ENCODE peak calls at places on chromosomes 12 and 14, in ten cellular contexts. One of them, this sample, is unnamed.

GRCh38 chr14:95979339-95980042 is 59.7 kb upstream of the C14orf132 start:
- DNase-seq in Calu3: no peak
- DNase-seq in LHCN-M2: peak
- DNase-seq in T-cell: no peak
- DNase-seq in HTR-8/SVneo: no peak
- DNase-seq in stimulated activated CD8-positive, alpha-beta memory T cell treated with anti-CD3 and anti-CD28 coated beads, Interleukin-12 subunit alpha, Interleukin-12 subunit beta, amount 100 ng/mL, for 4 hours: no peak
- DNase-seq in GM06990: no peak
- DNase-seq in T-helper 2 cell: no peak
- DNase-seq in mesothelial cell of epicardium: no peak
- DNase-seq in stromal cell of bone marrow: no peak
- DNase-seq in this sample: no peak

GRCh38 chr12:110354172-110354780 is 49.2 kb downstream of the ANAPC7 start:
- DNase-seq in LHCN-M2: no peak
- DNase-seq in HTR-8/SVneo: no peak
- DNase-seq in mesothelial cell of epicardium: no peak
- DNase-seq in stimulated activated CD8-positive, alpha-beta memory T cell treated with anti-CD3 and anti-CD28 coated beads, Interleukin-12 subunit alpha, Interleukin-12 subunit beta, amount 100 ng/mL, for 4 hours: no peak
- DNase-seq in stromal cell of bone marrow: no peak
- DNase-seq in T-cell: no peak
- DNase-seq in GM06990: no peak
- DNase-seq in Calu3: no peak
- DNase-seq in T-helper 2 cell: no peak
- DNase-seq in this sample: no peak

GRCh38 chr12:48965447-48965846 is 6.1 kb downstream of the WNT10B start:
- DNase-seq in stimulated activated CD8-positive, alpha-beta memory T cell treated with anti-CD3 and anti-CD28 coated beads, Interleukin-12 subunit alpha, Interleukin-12 subunit beta, amount 100 ng/mL, for 4 hours: no peak
- DNase-seq in T-helper 2 cell: no peak
- DNase-seq in HTR-8/SVneo: no peak
- DNase-seq in mesothelial cell of epicardium: no peak
- DNase-seq in T-cell: no peak
- DNase-seq in LHCN-M2: peak
- DNase-seq in stromal cell of bone marrow: no peak
- DNase-seq in GM06990: no peak
- DNase-seq in Calu3: no peak
- DNase-seq in this sample: no peak

GRCh38 chr12:88805692-88806091 is 225.4 kb upstream of the KITLG start:
- DNase-seq in GM06990: no peak
- DNase-seq in HTR-8/SVneo: no peak
- DNase-seq in LHCN-M2: peak
- DNase-seq in Calu3: no peak
- DNase-seq in T-helper 2 cell: no peak
- DNase-seq in mesothelial cell of epicardium: no peak
- DNase-seq in T-cell: no peak
- DNase-seq in stromal cell of bone marrow: no peak
- DNase-seq in stimulated activated CD8-positive, alpha-beta memory T cell treated with anti-CD3 and anti-CD28 coated beads, Interleukin-12 subunit alpha, Interleukin-12 subunit beta, amount 100 ng/mL, for 4 hours: no peak
- DNase-seq in this sample: no peak

GRCh38 chr12:47277972-47278448 is 198.3 kb upstream of the AMIGO2 start:
- DNase-seq in HTR-8/SVneo: peak
- DNase-seq in GM06990: no peak
- DNase-seq in T-cell: no peak
- DNase-seq in stimulated activated CD8-positive, alpha-beta memory T cell treated with anti-CD3 and anti-CD28 coated beads, Interleukin-12 subunit alpha, Interleukin-12 subunit beta, amount 100 ng/mL, for 4 hours: no peak
- DNase-seq in mesothelial cell of epicardium: no peak
- DNase-seq in Calu3: peak
- DNase-seq in T-helper 2 cell: no peak
- DNase-seq in LHCN-M2: peak
- DNase-seq in stromal cell of bone marrow: peak
- DNase-seq in this sample: no peak

GRCh38 chr14:73717247-73717646 is 3.1 kb upstream of the PNMA1 start:
- DNase-seq in T-helper 2 cell: no peak
- DNase-seq in mesothelial cell of epicardium: no peak
- DNase-seq in HTR-8/SVneo: no peak
- DNase-seq in stimulated activated CD8-positive, alpha-beta memory T cell treated with anti-CD3 and anti-CD28 coated beads, Interleukin-12 subunit alpha, Interleukin-12 subunit beta, amount 100 ng/mL, for 4 hours: no peak
- DNase-seq in LHCN-M2: no peak
- DNase-seq in T-cell: no peak
- DNase-seq in stromal cell of bone marrow: no peak
- DNase-seq in GM06990: no peak
- DNase-seq in Calu3: no peak
- DNase-seq in this sample: no peak

GRCh38 chr12:99911967-99912366 is 72.8 kb downstream of the ANKS1B start:
- DNase-seq in LHCN-M2: no peak
- DNase-seq in stimulated activated CD8-positive, alpha-beta memory T cell treated with anti-CD3 and anti-CD28 coated beads, Interleukin-12 subunit alpha, Interleukin-12 subunit beta, amount 100 ng/mL, for 4 hours: no peak
- DNase-seq in T-cell: no peak
- DNase-seq in stromal cell of bone marrow: no peak
- DNase-seq in mesothelial cell of epicardium: no peak
- DNase-seq in T-helper 2 cell: no peak
- DNase-seq in GM06990: no peak
- DNase-seq in Calu3: no peak
- DNase-seq in HTR-8/SVneo: no peak
- DNase-seq in this sample: no peak

GRCh38 chr14:101761032-101761880 is at the start of gene PPP2R5C:
- DNase-seq in mesothelial cell of epicardium: peak
- DNase-seq in T-helper 2 cell: peak
- DNase-seq in GM06990: peak
- DNase-seq in stromal cell of bone marrow: peak
- DNase-seq in HTR-8/SVneo: peak
- DNase-seq in LHCN-M2: peak
- DNase-seq in Calu3: peak
- DNase-seq in T-cell: peak
- DNase-seq in stimulated activated CD8-positive, alpha-beta memory T cell treated with anti-CD3 and anti-CD28 coated beads, Interleukin-12 subunit alpha, Interleukin-12 subunit beta, amount 100 ng/mL, for 4 hours: peak
- DNase-seq in this sample: peak

GRCh38 chr12:13570005-13570694 is 373.6 kb downstream of the EMP1 start:
- DNase-seq in GM06990: no peak
- DNase-seq in mesothelial cell of epicardium: no peak
- DNase-seq in Calu3: peak
- DNase-seq in stromal cell of bone marrow: no peak
- DNase-seq in HTR-8/SVneo: no peak
- DNase-seq in stimulated activated CD8-positive, alpha-beta memory T cell treated with anti-CD3 and anti-CD28 coated beads, Interleukin-12 subunit alpha, Interleukin-12 subunit beta, amount 100 ng/mL, for 4 hours: no peak
- DNase-seq in T-cell: no peak
- DNase-seq in T-helper 2 cell: no peak
- DNase-seq in LHCN-M2: no peak
- DNase-seq in this sample: no peak

GRCh38 chr14:35121026-35121886 is 534 bp downstream of the PPP2R3C start:
- DNase-seq in GM06990: peak
- DNase-seq in Calu3: peak
- DNase-seq in HTR-8/SVneo: no peak
- DNase-seq in T-cell: no peak
- DNase-seq in stimulated activated CD8-positive, alpha-beta memory T cell treated with anti-CD3 and anti-CD28 coated beads, Interleukin-12 subunit alpha, Interleukin-12 subunit beta, amount 100 ng/mL, for 4 hours: no peak
- DNase-seq in mesothelial cell of epicardium: no peak
- DNase-seq in stromal cell of bone marrow: no peak
- DNase-seq in T-helper 2 cell: no peak
- DNase-seq in LHCN-M2: peak
- DNase-seq in this sample: no peak

GRCh38 chr12:122850695-122851350 is 15.6 kb downstream of the HIP1R start:
- DNase-seq in HTR-8/SVneo: no peak
- DNase-seq in GM06990: no peak
- DNase-seq in Calu3: no peak
- DNase-seq in mesothelial cell of epicardium: no peak
- DNase-seq in LHCN-M2: peak
- DNase-seq in T-cell: no peak
- DNase-seq in T-helper 2 cell: no peak
- DNase-seq in stromal cell of bone marrow: no peak
- DNase-seq in stimulated activated CD8-positive, alpha-beta memory T cell treated with anti-CD3 and anti-CD28 coated beads, Interleukin-12 subunit alpha, Interleukin-12 subunit beta, amount 100 ng/mL, for 4 hours: no peak
- DNase-seq in this sample: no peak

GRCh38 chr12:129789921-129790320 is 113.9 kb downstream of the TMEM132D start:
- DNase-seq in stimulated activated CD8-positive, alpha-beta memory T cell treated with anti-CD3 and anti-CD28 coated beads, Interleukin-12 subunit alpha, Interleukin-12 subunit beta, amount 100 ng/mL, for 4 hours: no peak
- DNase-seq in T-cell: no peak
- DNase-seq in T-helper 2 cell: no peak
- DNase-seq in stromal cell of bone marrow: no peak
- DNase-seq in HTR-8/SVneo: no peak
- DNase-seq in GM06990: no peak
- DNase-seq in LHCN-M2: no peak
- DNase-seq in Calu3: no peak
- DNase-seq in mesothelial cell of epicardium: no peak
- DNase-seq in this sample: no peak

GRCh38 chr14:59187802-59188460 is 536 bp upstream of the DAAM1 start:
- DNase-seq in stromal cell of bone marrow: no peak
- DNase-seq in mesothelial cell of epicardium: no peak
- DNase-seq in stimulated activated CD8-positive, alpha-beta memory T cell treated with anti-CD3 and anti-CD28 coated beads, Interleukin-12 subunit alpha, Interleukin-12 subunit beta, amount 100 ng/mL, for 4 hours: peak
- DNase-seq in HTR-8/SVneo: peak
- DNase-seq in T-cell: peak
- DNase-seq in Calu3: no peak
- DNase-seq in T-helper 2 cell: peak
- DNase-seq in LHCN-M2: peak
- DNase-seq in GM06990: no peak
- DNase-seq in this sample: no peak

GRCh38 chr14:34220921-34221320 is 241.1 kb downstream of the SPTSSA start:
- DNase-seq in HTR-8/SVneo: no peak
- DNase-seq in stimulated activated CD8-positive, alpha-beta memory T cell treated with anti-CD3 and anti-CD28 coated beads, Interleukin-12 subunit alpha, Interleukin-12 subunit beta, amount 100 ng/mL, for 4 hours: no peak
- DNase-seq in mesothelial cell of epicardium: no peak
- DNase-seq in GM06990: no peak
- DNase-seq in stromal cell of bone marrow: no peak
- DNase-seq in Calu3: no peak
- DNase-seq in T-helper 2 cell: no peak
- DNase-seq in LHCN-M2: no peak
- DNase-seq in T-cell: no peak
- DNase-seq in this sample: no peak

GRCh38 chr12:122423258-122424165 is 1.0 kb upstream of the CLIP1 start:
- DNase-seq in Calu3: peak
- DNase-seq in T-cell: no peak
- DNase-seq in mesothelial cell of epicardium: no peak
- DNase-seq in T-helper 2 cell: no peak
- DNase-seq in stromal cell of bone marrow: no peak
- DNase-seq in stimulated activated CD8-positive, alpha-beta memory T cell treated with anti-CD3 and anti-CD28 coated beads, Interleukin-12 subunit alpha, Interleukin-12 subunit beta, amount 100 ng/mL, for 4 hours: no peak
- DNase-seq in HTR-8/SVneo: no peak
- DNase-seq in LHCN-M2: peak
- DNase-seq in GM06990: no peak
- DNase-seq in this sample: peak

GRCh38 chr12:29751676-29752075 is 32.1 kb downstream of the TMTC1 start:
- DNase-seq in mesothelial cell of epicardium: no peak
- DNase-seq in GM06990: peak
- DNase-seq in Calu3: no peak
- DNase-seq in LHCN-M2: no peak
- DNase-seq in T-helper 2 cell: no peak
- DNase-seq in HTR-8/SVneo: no peak
- DNase-seq in stimulated activated CD8-positive, alpha-beta memory T cell treated with anti-CD3 and anti-CD28 coated beads, Interleukin-12 subunit alpha, Interleukin-12 subunit beta, amount 100 ng/mL, for 4 hours: no peak
- DNase-seq in T-cell: no peak
- DNase-seq in stromal cell of bone marrow: no peak
- DNase-seq in this sample: no peak

GRCh38 chr12:54749191-54749818 is 101.1 kb upstream of the DCD start:
- DNase-seq in GM06990: peak
- DNase-seq in stromal cell of bone marrow: peak
- DNase-seq in T-cell: peak
- DNase-seq in stimulated activated CD8-positive, alpha-beta memory T cell treated with anti-CD3 and anti-CD28 coated beads, Interleukin-12 subunit alpha, Interleukin-12 subunit beta, amount 100 ng/mL, for 4 hours: no peak
- DNase-seq in T-helper 2 cell: peak
- DNase-seq in Calu3: peak
- DNase-seq in LHCN-M2: peak
- DNase-seq in HTR-8/SVneo: peak
- DNase-seq in mesothelial cell of epicardium: no peak
- DNase-seq in this sample: no peak